ENCODE peak calls at places on chromosomes 12 and 14, in ten cellular contexts. Z is heart left ventricle, O is activated T-cell treated with anti-CD3 and anti-CD28 coated beads for 4 hours, Q is T-helper 1 cell, U is H1, X is naive B cell, B is fibroblast of pulmonary artery, M is RPMI7951, G is iPS DF 19.7, J is left cardiac atrium. N is an unnamed sample.

GRCh38 chr14:51603495-51603894 is 48.2 kb upstream of the FRMD6 start:
- DNase-seq in Z (no peak), O (no peak), Q (no peak), U (no peak), X (no peak), B (peak; percentile 63), M (peak; percentile 48), G (no peak), J (no peak), N (no peak)

GRCh38 chr12:31323466-31324115 is 2.4 kb downstream of the SINHCAF start:
- DNase-seq in Z (peak; percentile 44), O (peak; percentile 30), Q (peak; percentile 50), U (no peak), X (no peak), B (peak; percentile 14), M (peak; percentile 30), G (no peak), J (peak; percentile 42), N (peak; percentile 77)

GRCh38 chr12:115371711-115372110 is 687.7 kb upstream of the TBX3 start:
- DNase-seq in Z (no peak), O (no peak), Q (no peak), U (no peak), X (no peak), B (no peak), M (no peak), G (no peak), J (no peak), N (no peak)

GRCh38 chr12:122399592-122400373 is 22.7 kb downstream of the CLIP1 start:
- DNase-seq in Z (peak; percentile 64), O (peak; percentile 44), Q (peak; percentile 32), U (no peak), X (peak; percentile 53), B (peak; percentile 91), M (peak; percentile 78), G (no peak), J (peak; percentile 65), N (peak; percentile 92)

GRCh38 chr12:126342866-126343265 is 1277.6 kb downstream of the AACS start:
- DNase-seq in Z (no peak), O (no peak), Q (no peak), U (no peak), X (no peak), B (no peak), M (peak; percentile 63), G (no peak), J (no peak), N (no peak)

GRCh38 chr12:52631264-52631663 is 12.9 kb upstream of the KRT73 start:
- DNase-seq in Z (no peak), O (no peak), Q (no peak), U (no peak), X (no peak), B (no peak), M (no peak), G (no peak), J (no peak), N (no peak)

GRCh38 chr14:35534884-35535793 is 1.2 kb downstream of the INSM2 start:
- DNase-seq in Z (peak; percentile 68), O (peak; percentile 27), Q (peak; percentile 36), U (no peak), X (peak; percentile 73), B (peak; percentile 72), M (peak; percentile 55), G (no peak), J (peak; percentile 65), N (peak; percentile 67)

GRCh38 chr12:115423546-115423987 is 739.6 kb upstream of the TBX3 start:
- DNase-seq in Z (no peak), O (no peak), Q (no peak), U (no peak), X (no peak), B (no peak), M (no peak), G (no peak), J (no peak), N (no peak)

GRCh38 chr12:22377731-22378496 is 43.4 kb upstream of the ST8SIA1 start:
- DNase-seq in Z (no peak), O (no peak), Q (no peak), U (no peak), X (no peak), B (peak; percentile 7), M (no peak), G (no peak), J (no peak), N (no peak)

GRCh38 chr14:66284346-66284745 is 201.8 kb upstream of the CCDC196 start:
- DNase-seq in Z (no peak), O (no peak), Q (no peak), U (no peak), X (no peak), B (peak; percentile 29), M (no peak), G (no peak), J (no peak), N (no peak)

GRCh38 chr12:3117144-3117581 is 40.0 kb downstream of the TSPAN9 start:
- DNase-seq in Z (no peak), O (no peak), Q (no peak), U (no peak), X (no peak), B (peak; percentile 96), M (peak; percentile 97), G (no peak), J (peak; percentile 68), N (no peak)

GRCh38 chr12:72063073-72063472 is 124.4 kb downstream of the TPH2 start:
- DNase-seq in Z (no peak), O (no peak), Q (no peak), U (no peak), X (no peak), B (no peak), M (no peak), G (no peak), J (no peak), N (no peak)

GRCh38 chr12:25755681-25756260 is 202.7 kb upstream of the LMNTD1 start:
- DNase-seq in Z (no peak), O (no peak), Q (no peak), U (no peak), X (no peak), B (peak; percentile 22), M (no peak), G (no peak), J (no peak), N (no peak)